ENCODE peak calls at places on chromosomes 12 and 14, in six cellular contexts. K is SK-N-SH, J is neuronal stem cell, L is HCT116, A is endothelial cell of umbilical vein, X is IMR-90. Q is an unnamed sample.

GRCh38 chr14:23406244-23406643 is 1.8 kb downstream of the MYH6 start:
- DNase-seq in K (no peak), J (no peak), L (no peak), A (no peak), X (no peak), Q (no peak)

GRCh38 chr12:1093166-1093751 is 102.2 kb downstream of the ERC1 start:
- DNase-seq in K (peak), J (peak), L (peak), A (peak), X (peak), Q (no peak)

GRCh38 chr14:96252323-96253052 is 3.5 kb upstream of the BDKRB1 start:
- DNase-seq in K (no peak), J (no peak), L (no peak), A (no peak), X (no peak), Q (no peak)

GRCh38 chr14:52175982-52176502 is 91.5 kb upstream of the PTGDR start:
- DNase-seq in K (no peak), J (no peak), L (no peak), A (no peak), X (no peak), Q (no peak)

GRCh38 chr14:78612666-78613065 is 442.5 kb downstream of the NRXN3 start:
- DNase-seq in K (no peak), J (no peak), L (no peak), A (no peak), X (no peak), Q (no peak)

GRCh38 chr14:64444984-64445845 is 20.1 kb upstream of the AKAP5 start:
- DNase-seq in K (peak), J (no peak), L (no peak), A (peak), X (peak), Q (no peak)

GRCh38 chr12:55073043-55074022 is 52.9 kb upstream of the OR9K2 start:
- DNase-seq in K (peak), J (peak), L (peak), A (peak), X (peak), Q (peak)

GRCh38 chr12:77054856-77055255 is 10.5 kb downstream of the E2F7 start:
- DNase-seq in K (no peak), J (no peak), L (no peak), A (no peak), X (no peak), Q (no peak)

GRCh38 chr12:68733661-68734071 is 12.3 kb upstream of the SLC35E3 start:
- DNase-seq in K (no peak), J (no peak), L (no peak), A (no peak), X (peak), Q (no peak)

GRCh38 chr12:57984629-57985151 is 43.3 kb downstream of the ATP23 start:
- DNase-seq in K (no peak), J (no peak), L (no peak), A (no peak), X (no peak), Q (no peak)

GRCh38 chr14:33332497-33332896 is 393.8 kb downstream of the NPAS3 start:
- DNase-seq in K (no peak), J (no peak), L (no peak), A (no peak), X (no peak), Q (no peak)

DNA sequence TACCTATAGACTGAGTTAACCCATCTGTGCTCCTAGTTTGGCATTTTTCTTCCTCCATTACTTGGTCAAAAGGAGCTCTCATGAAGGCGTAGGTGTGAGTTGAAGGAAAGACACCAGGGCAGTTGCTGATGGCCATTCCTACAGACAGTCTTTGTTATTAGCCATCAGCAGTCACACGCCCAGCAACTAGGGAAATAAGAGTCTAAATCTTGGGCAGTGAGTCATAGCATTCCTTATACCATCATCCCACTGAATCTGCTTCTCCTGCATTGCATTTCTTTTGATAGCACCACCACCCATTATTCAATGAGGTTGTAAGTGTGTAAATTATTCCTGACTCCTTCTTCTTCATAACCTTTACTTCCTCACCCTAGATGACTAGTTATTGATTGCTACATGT is 150.9 kb upstream of the IGF1 start:
- DNase-seq in K (no peak), J (no peak), L (no peak), A (no peak), X (peak), Q (no peak)
- H3K9ac ChIP-seq in K (peak), J (no peak), L (no peak), A (no peak), X (no peak), Q (no peak)

DNA sequence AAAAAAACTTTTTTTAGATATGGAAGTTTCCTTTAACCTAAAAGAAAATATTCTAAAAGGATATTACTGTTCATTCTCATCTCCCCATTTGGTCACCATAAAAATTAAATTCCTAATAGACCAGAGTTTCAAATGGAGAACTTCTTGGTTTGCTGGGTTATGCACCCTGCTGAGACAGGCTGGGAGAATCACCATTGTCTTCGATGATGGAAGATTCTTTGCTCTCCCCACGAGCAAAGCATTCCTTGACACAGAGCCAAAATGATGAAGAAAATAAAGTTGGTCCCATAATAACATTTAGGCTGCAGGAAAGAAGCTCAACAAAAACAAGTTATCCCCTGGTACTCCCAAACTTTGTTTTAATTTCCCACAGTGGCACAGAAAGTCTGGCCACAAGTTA is 5.0 kb downstream of the DIO2 start:
- DNase-seq in K (no peak), J (no peak), L (no peak), A (no peak), X (no peak), Q (no peak)
- H2AFZ ChIP-seq in K (no peak), J (no peak), L (no peak), A (no peak), X (no peak), Q (no peak)

GRCh38 chr14:35342160-35343010 is 50.2 kb downstream of the PSMA6 start:
- DNase-seq in K (no peak), J (no peak), L (no peak), A (no peak), X (peak), Q (no peak)
- H3K9ac ChIP-seq in K (no peak), J (no peak), L (no peak), A (no peak), X (peak), Q (no peak)

DNA sequence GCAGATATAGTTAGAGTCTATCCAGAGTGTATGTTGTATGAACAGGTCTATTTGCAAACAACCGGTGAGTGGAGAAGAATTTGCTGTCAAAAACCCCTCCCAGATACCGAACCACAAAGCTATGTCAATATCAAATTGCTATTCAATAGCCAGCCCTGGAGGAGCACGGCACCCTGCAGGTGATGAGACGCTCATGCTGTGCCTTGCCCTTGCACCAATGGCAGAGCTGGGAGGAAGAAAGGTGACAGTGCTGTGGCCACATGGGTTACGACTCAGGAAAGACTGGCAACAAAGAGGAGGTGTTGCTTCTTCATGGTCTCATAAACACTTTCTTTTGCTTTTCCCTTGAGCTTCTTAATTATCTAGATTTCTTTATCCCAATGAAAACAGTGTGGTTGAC is 55.7 kb downstream of the PAX9 start:
- DNase-seq in K (no peak), J (no peak), L (no peak), A (no peak), X (no peak), Q (peak)
- H2AFZ ChIP-seq in K (no peak), J (no peak), L (no peak), A (no peak), X (no peak), Q (no peak)

DNA sequence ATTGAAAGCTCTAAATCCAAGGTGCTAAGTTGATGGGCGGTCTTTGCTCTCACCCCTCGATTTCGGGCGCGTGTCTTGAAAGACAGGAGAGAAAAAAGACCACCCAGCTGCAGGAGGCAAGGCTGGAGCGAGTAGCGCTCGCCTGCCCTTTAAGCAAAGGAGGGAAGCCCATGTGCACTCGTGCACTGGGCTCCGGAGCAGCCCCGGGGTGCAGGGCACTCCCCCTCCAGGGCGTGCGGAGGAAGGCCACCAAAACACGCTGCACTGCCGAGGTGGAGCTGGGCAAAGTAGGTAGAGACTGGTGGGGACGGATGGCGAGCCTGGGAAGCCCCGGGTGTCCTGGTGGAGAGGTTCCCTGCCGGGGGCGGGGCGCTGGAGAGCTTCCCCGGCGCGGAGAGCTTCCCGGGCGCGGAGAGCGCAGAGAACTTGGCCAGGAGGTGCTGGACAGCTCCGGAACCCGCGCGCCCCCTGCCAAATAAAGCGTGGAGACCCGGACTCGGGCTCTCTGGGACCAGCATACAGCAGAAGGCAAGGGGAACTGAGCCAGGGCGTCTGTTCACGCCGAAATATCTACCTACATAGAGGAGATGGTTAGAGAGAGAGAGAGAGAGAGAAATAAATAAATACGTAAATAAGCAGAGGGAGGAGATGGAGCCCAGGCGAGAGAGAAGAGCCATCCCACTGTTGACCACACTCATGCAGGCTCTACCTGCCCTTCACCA is 600 bp upstream of the NELL2 start:
- DNase-seq in K (peak), J (peak), L (no peak), A (no peak), X (no peak), Q (peak)
- H3K9ac ChIP-seq in K (no peak), J (peak), L (no peak), A (no peak), X (no peak), Q (no peak)

GRCh38 chr12:26097046-26097878 is 27.6 kb downstream of the BHLHE41 start:
- DNase-seq in K (peak), J (peak), L (peak), A (peak), X (peak), Q (peak)
- H2AFZ ChIP-seq in K (peak), J (peak), L (peak), A (no peak), X (no peak), Q (no peak)

GRCh38 chr12:6699259-6699988 is 1.2 kb downstream of the PIANP start:
- DNase-seq in K (no peak), J (no peak), L (no peak), A (no peak), X (no peak), Q (no peak)
- H3K9ac ChIP-seq in K (peak), J (peak), L (no peak), A (no peak), X (peak), Q (peak)

DNA sequence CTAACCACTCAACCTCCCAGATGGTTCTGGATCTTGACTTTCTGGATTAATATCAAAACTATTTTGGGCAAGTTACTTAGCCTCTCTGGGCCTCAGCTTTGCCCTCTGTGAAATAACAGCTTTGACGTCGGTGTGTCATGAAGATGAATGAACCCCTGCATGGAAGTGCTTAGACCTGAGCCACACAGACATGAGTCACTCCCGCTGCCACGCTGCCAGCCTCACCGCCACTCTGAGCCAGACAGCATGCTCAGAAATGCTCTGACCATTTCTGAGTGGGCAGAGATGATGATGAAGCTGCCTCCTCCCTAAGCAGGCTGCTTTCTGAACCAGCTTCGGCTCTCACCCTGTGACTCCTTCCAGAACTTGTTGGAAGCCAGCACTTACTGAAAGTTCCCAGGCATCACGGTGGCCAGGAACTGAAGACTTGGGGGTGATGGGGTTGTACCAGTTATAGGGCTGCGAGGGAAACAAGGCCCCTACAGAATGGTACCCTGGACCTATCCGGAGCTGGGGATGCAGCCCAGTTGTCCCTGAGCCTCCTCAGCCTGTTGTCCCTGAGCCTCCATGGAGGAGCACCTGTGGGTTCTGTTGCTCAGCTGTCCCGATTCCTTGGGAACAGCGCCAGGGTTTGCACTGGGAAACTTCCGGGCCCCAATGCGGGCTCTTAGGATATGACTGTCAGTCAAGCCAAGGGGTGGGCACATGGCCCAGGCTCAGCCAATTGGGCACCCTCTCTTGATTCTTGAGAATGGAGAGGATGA is 2.0 kb upstream of the CCDC197 start:
- DNase-seq in K (no peak), J (no peak), L (no peak), A (no peak), X (peak), Q (no peak)
- H2AFZ ChIP-seq in K (peak), J (no peak), L (peak), A (no peak), X (peak), Q (no peak)

DNA sequence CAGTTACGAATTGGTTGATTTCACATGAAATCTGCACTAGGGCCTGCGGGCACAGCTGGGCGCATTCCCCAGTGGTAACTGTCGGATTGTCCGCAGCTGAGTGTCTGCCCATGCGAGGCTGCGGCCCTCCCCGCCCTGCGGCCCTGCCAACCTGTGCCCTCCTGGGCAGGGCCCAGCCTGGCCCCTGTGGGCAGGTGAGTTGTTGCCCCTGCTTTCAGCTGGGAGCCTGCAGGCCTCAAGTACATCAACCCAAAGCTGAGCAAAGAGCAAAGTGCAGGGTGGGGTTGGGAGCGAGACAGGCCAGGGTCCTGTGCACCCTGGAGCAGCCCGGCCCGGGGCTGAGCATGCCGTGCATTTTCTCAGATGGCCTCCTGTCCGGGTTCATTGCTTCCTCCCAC is 89.1 kb downstream of the ADGRD1 start:
- DNase-seq in K (peak), J (no peak), L (no peak), A (no peak), X (no peak), Q (no peak)
- H3K9ac ChIP-seq in K (no peak), J (no peak), L (no peak), A (no peak), X (no peak), Q (no peak)

GRCh38 chr14:20606190-20606901 is 15.2 kb upstream of the RNASE12 start:
- DNase-seq in K (peak), J (no peak), L (no peak), A (peak), X (peak), Q (peak)

GRCh38 chr14:20609215-20610001 is 18.2 kb upstream of the RNASE12 start:
- DNase-seq in K (peak), J (peak), L (peak), A (peak), X (peak), Q (peak)

GRCh38 chr14:20608383-20609095 is 17.4 kb upstream of the RNASE12 start:
- DNase-seq in K (no peak), J (no peak), L (no peak), A (no peak), X (no peak), Q (no peak)

GRCh38 chr14:20607617-20608016 is 16.4 kb upstream of the RNASE12 start:
- DNase-seq in K (no peak), J (no peak), L (no peak), A (no peak), X (no peak), Q (no peak)

GRCh38 chr14:20606902-20607242 is 15.7 kb upstream of the RNASE12 start:
- DNase-seq in K (no peak), J (no peak), L (no peak), A (no peak), X (no peak), Q (no peak)
- H2AFZ ChIP-seq in K (no peak), J (no peak), L (no peak), A (no peak), X (no peak), Q (no peak)

Q was measured in H9.